ENCODE peak calls at places on chromosomes 13 and 19, in eight cellular contexts. D is aorta, U is heart right ventricle, O is psoas muscle, E is heart left ventricle, I is foreskin fibroblast, N is tibial artery, W is mammary epithelial cell. J is an unnamed sample.

GRCh38 chr13:70544706-70545105 is 436.5 kb upstream of the KLHL1 start:
- DNase-seq in D (no peak), U (no peak), O (no peak), E (no peak), I (no peak), N (no peak), W (no peak), J (no peak)

GRCh38 chr13:56528040-56528760 is 612.5 kb upstream of the PRR20A start:
- DNase-seq in D (no peak), U (no peak), O (no peak), E (no peak), I (no peak), N (no peak), W (no peak), J (no peak)

GRCh38 chr13:46721054-46721453 is 75.9 kb downstream of the ESD start:
- DNase-seq in D (peak), U (no peak), O (no peak), E (peak), I (peak), N (no peak), W (peak), J (peak)

GRCh38 chr13:72530471-72530870 is 197.0 kb downstream of the MZT1 start:
- DNase-seq in D (no peak), U (no peak), O (no peak), E (no peak), I (no peak), N (no peak), W (no peak), J (no peak)

GRCh38 chr13:111893607-111894443 is 173.1 kb upstream of the SOX1 start:
- DNase-seq in D (no peak), U (no peak), O (no peak), E (no peak), I (no peak), N (peak), W (no peak), J (no peak)

GRCh38 chr13:35697281-35697680 is 220.8 kb upstream of the MAB21L1 start:
- DNase-seq in D (no peak), U (no peak), O (no peak), E (no peak), I (no peak), N (no peak), W (no peak), J (no peak)

GRCh38 chr19:29098863-29099481 is 114.0 kb downstream of the UQCRFS1 start:
- DNase-seq in D (peak), U (peak), O (peak), E (peak), I (peak), N (peak), W (peak), J (no peak)

GRCh38 chr19:44925114-44925891 is 10.9 kb downstream of the APOC1 start:
- DNase-seq in D (peak), U (peak), O (peak), E (peak), I (peak), N (peak), W (no peak), J (no peak)

GRCh38 chr13:79503069-79503468 is 22.1 kb downstream of the NDFIP2 start:
- DNase-seq in D (no peak), U (no peak), O (no peak), E (no peak), I (no peak), N (no peak), W (no peak), J (no peak)

GRCh38 chr13:50512602-50513527 is 330.6 kb downstream of the DLEU7 start:
- DNase-seq in D (peak), U (peak), O (peak), E (peak), I (peak), N (peak), W (no peak), J (peak)

GRCh38 chr19:3057275-3057714 is 5.0 kb downstream of the TLE5 start:
- DNase-seq in D (peak), U (peak), O (peak), E (peak), I (peak), N (peak), W (peak), J (no peak)

GRCh38 chr19:49801966-49802661 is 11.0 kb downstream of the FUZ start:
- DNase-seq in D (peak), U (peak), O (peak), E (peak), I (peak), N (peak), W (no peak), J (no peak)

GRCh38 chr13:61417171-61417570 is 1.5 kb upstream of the PCDH20 start:
- DNase-seq in D (no peak), U (no peak), O (no peak), E (no peak), I (no peak), N (no peak), W (no peak), J (no peak)

GRCh38 chr13:30998548-30999140 is 66.2 kb downstream of the TEX26 start:
- DNase-seq in D (no peak), U (no peak), O (no peak), E (no peak), I (peak), N (no peak), W (peak), J (no peak)

GRCh38 chr13:113145496-113145895 is 13.0 kb upstream of the PROZ start:
- DNase-seq in D (no peak), U (no peak), O (no peak), E (no peak), I (no peak), N (no peak), W (no peak), J (no peak)

GRCh38 chr19:48442116-48443035 is 3.4 kb upstream of the GRWD1 start:
- DNase-seq in D (no peak), U (no peak), O (no peak), E (no peak), I (no peak), N (no peak), W (no peak), J (no peak)

GRCh38 chr19:10433131-10433536 is 12.8 kb downstream of the PDE4A start:
- DNase-seq in D (no peak), U (no peak), O (peak), E (no peak), I (no peak), N (no peak), W (no peak), J (no peak)

GRCh38 chr13:24982333-24982999 is 113.5 kb upstream of the PABPC3 start:
- DNase-seq in D (no peak), U (peak), O (no peak), E (peak), I (no peak), N (no peak), W (no peak), J (no peak)

GRCh38 chr13:97174638-97175037 is 47.5 kb upstream of the MBNL2 start:
- DNase-seq in D (no peak), U (no peak), O (no peak), E (no peak), I (peak), N (no peak), W (peak), J (no peak)

GRCh38 chr19:41993612-41994483 is at the start of gene ATP1A3:
- DNase-seq in D (no peak), U (peak), O (no peak), E (peak), I (peak), N (no peak), W (peak), J (peak)

GRCh38 chr13:36370108-36370429 is 23.9 kb upstream of the SPART start:
- DNase-seq in D (no peak), U (peak), O (peak), E (peak), I (peak), N (no peak), W (no peak), J (no peak)

GRCh38 chr13:112129557-112129956 is 62.6 kb downstream of the SOX1 start:
- DNase-seq in D (no peak), U (no peak), O (no peak), E (no peak), I (no peak), N (no peak), W (no peak), J (no peak)

GRCh38 chr13:108437496-108437895 is 168.0 kb downstream of the TNFSF13B start:
- DNase-seq in D (no peak), U (no peak), O (no peak), E (no peak), I (peak), N (no peak), W (peak), J (no peak)

GRCh38 chr19:42420055-42420544 is 7.1 kb downstream of the LIPE start:
- DNase-seq in D (peak), U (peak), O (no peak), E (no peak), I (peak), N (no peak), W (peak), J (peak)

GRCh38 chr19:29432677-29433076 is 93.1 kb upstream of the VSTM2B start:
- DNase-seq in D (no peak), U (no peak), O (no peak), E (no peak), I (no peak), N (no peak), W (no peak), J (no peak)

GRCh38 chr13:72565893-72566292 is 161.5 kb downstream of the MZT1 start:
- DNase-seq in D (no peak), U (no peak), O (no peak), E (no peak), I (peak), N (no peak), W (no peak), J (peak)

GRCh38 chr13:39888865-39889810 is 233.7 kb downstream of the COG6 start:
- DNase-seq in D (no peak), U (no peak), O (no peak), E (no peak), I (no peak), N (no peak), W (peak), J (no peak)

GRCh38 chr13:95644611-95645052 is at the start of gene DZIP1:
- DNase-seq in D (peak), U (peak), O (peak), E (peak), I (peak), N (peak), W (peak), J (peak)

GRCh38 chr13:62142048-62142447 is 726.4 kb upstream of the PCDH20 start:
- DNase-seq in D (no peak), U (no peak), O (no peak), E (no peak), I (no peak), N (no peak), W (no peak), J (no peak)

GRCh38 chr19:41701401-41702075 is 6.9 kb upstream of the CEACAM5 start:
- DNase-seq in D (no peak), U (no peak), O (no peak), E (no peak), I (no peak), N (no peak), W (no peak), J (no peak)

GRCh38 chr19:48390188-48391099 is 907 bp downstream of the KDELR1 start:
- DNase-seq in D (peak), U (peak), O (peak), E (peak), I (peak), N (peak), W (peak), J (no peak)

GRCh38 chr13:94079876-94080275 is 399.6 kb downstream of the DCT start:
- DNase-seq in D (no peak), U (no peak), O (no peak), E (no peak), I (peak), N (no peak), W (no peak), J (no peak)

GRCh38 chr13:111303559-111303958 is 16.9 kb upstream of the TEX29 start:
- DNase-seq in D (no peak), U (no peak), O (no peak), E (no peak), I (no peak), N (no peak), W (no peak), J (no peak)

GRCh38 chr19:38736413-38737280 is 7.6 kb downstream of the CAPN12 start:
- DNase-seq in D (no peak), U (peak), O (peak), E (no peak), I (peak), N (no peak), W (peak), J (peak)

GRCh38 chr19:10533656-10534386 is 9.9 kb upstream of the ATG4D start:
- DNase-seq in D (no peak), U (no peak), O (no peak), E (no peak), I (peak), N (no peak), W (peak), J (no peak)

GRCh38 chr13:95349267-95349666 is 48.0 kb upstream of the ABCC4 start:
- DNase-seq in D (no peak), U (no peak), O (no peak), E (no peak), I (no peak), N (no peak), W (no peak), J (no peak)

GRCh38 chr13:80054806-80055205 is 286.1 kb downstream of the SPRY2 start:
- DNase-seq in D (no peak), U (no peak), O (no peak), E (no peak), I (peak), N (no peak), W (peak), J (no peak)

GRCh38 chr13:26484196-26484595 is 73.3 kb upstream of the WASF3 start:
- DNase-seq in D (no peak), U (no peak), O (no peak), E (no peak), I (no peak), N (no peak), W (no peak), J (no peak)

GRCh38 chr13:26483546-26483945 is 73.9 kb upstream of the WASF3 start:
- DNase-seq in D (no peak), U (no peak), O (no peak), E (no peak), I (no peak), N (no peak), W (no peak), J (no peak)

GRCh38 chr13:26485288-26485687 is 72.2 kb upstream of the WASF3 start:
- DNase-seq in D (no peak), U (no peak), O (no peak), E (no peak), I (no peak), N (no peak), W (no peak), J (no peak)

GRCh38 chr13:26480246-26480855 is 77.1 kb upstream of the WASF3 start:
- DNase-seq in D (no peak), U (no peak), O (no peak), E (no peak), I (peak), N (no peak), W (no peak), J (no peak)

GRCh38 chr13:26482451-26483197 is 74.9 kb upstream of the WASF3 start:
- DNase-seq in D (peak), U (no peak), O (no peak), E (no peak), I (peak), N (no peak), W (peak), J (peak)
- H3K4me3 ChIP-seq in D (no peak), U (no peak), O (no peak), E (no peak), I (no peak), N (no peak), W (no peak), J (peak)

GRCh38 chr19:893775-894090 is 449 bp downstream of the RNU6-9 start:
- DNase-seq in D (no peak), U (no peak), O (no peak), E (no peak), I (no peak), N (no peak), W (no peak), J (no peak)
- H3K4me3 ChIP-seq in D (no peak), U (peak), O (peak), E (peak), I (peak), N (peak), W (no peak), J (no peak)

DNA sequence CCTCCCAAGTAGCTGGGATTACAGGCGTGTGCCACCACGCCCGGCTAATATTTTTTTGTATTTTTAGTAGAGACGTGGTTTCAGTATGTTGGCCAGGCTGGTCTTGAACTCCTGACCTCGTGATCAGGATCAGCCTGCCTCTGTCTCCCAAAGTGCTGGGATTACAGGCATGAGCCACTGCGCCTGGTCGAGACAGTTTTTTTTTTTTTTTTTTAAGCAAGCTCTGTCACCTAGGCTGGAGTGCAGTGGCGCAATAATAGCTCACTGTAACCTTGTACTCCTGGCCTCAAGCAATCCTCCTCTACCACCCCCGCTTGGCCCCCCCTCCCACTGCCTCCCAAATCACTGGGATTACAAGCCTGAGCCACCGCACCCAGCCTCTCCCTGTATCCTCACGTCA is 6.4 kb upstream of the MAP2K7 start:
- DNase-seq in D (no peak), U (no peak), O (no peak), E (no peak), I (no peak), N (no peak), W (no peak), J (no peak)
- H3K4me3 ChIP-seq in D (no peak), U (no peak), O (no peak), E (no peak), I (no peak), N (no peak), W (no peak), J (no peak)

GRCh38 chr19:12833418-12833746 is 997 bp downstream of the RTBDN start:
- DNase-seq in D (no peak), U (no peak), O (no peak), E (no peak), I (no peak), N (no peak), W (no peak), J (no peak)
- H3K4me3 ChIP-seq in D (no peak), U (no peak), O (peak), E (no peak), I (no peak), N (peak), W (no peak), J (peak)

J was measured in Jurkat, Clone E6-1.